ENCODE peak calls at places on chromosome 15, in seven cellular contexts. D is A549, X is GM12878, Y is K562, A is HL-60, O is HepG2, B is GM23338. T is an unnamed sample.

GRCh38 chr15:42194502-42194901 is 13.6 kb downstream of the VPS39 start:
- DNase-seq in A (peak), B (no peak), X (no peak), Y (no peak), O (peak), D (peak), T (no peak)

GRCh38 chr15:62482715-62483429 is 317.8 kb upstream of the C2CD4B start:
- DNase-seq in O (peak), Y (peak), A (no peak), D (peak), B (peak), X (peak), T (peak)

GRCh38 chr15:69014454-69014853 is at the start of gene NOX5:
- DNase-seq in O (no peak), D (peak), X (no peak), A (no peak), B (no peak), Y (no peak), T (no peak)

GRCh38 chr15:32766101-32766500 is 48.3 kb downstream of the GREM1 start:
- DNase-seq in A (no peak), B (no peak), Y (no peak), O (no peak), X (no peak), D (no peak), T (no peak)

GRCh38 chr15:75170711-75171341 is 30.9 kb upstream of the C15orf39 start:
- DNase-seq in A (no peak), X (no peak), D (no peak), Y (no peak), B (no peak), O (no peak), T (no peak)

GRCh38 chr15:45795487-45796069 is 160.7 kb downstream of the SQOR start:
- DNase-seq in B (peak), O (peak), X (no peak), A (peak), Y (no peak), D (peak), T (peak)

GRCh38 chr15:57596978-57597377 is 5.3 kb downstream of the MYZAP start:
- DNase-seq in A (no peak), Y (no peak), O (no peak), D (no peak), X (no peak), B (no peak), T (no peak)

GRCh38 chr15:87777054-87777498 is 479.5 kb downstream of the NTRK3 start:
- DNase-seq in D (no peak), Y (no peak), B (no peak), A (no peak), O (no peak), X (no peak), T (no peak)

GRCh38 chr15:78437107-78437761 is 782 bp upstream of the IREB2 start:
- DNase-seq in X (no peak), B (peak), Y (peak), D (no peak), O (no peak), A (no peak), T (peak)

GRCh38 chr15:45548753-45549520 is 26.4 kb upstream of the SLC30A4 start:
- DNase-seq in A (no peak), B (peak), Y (peak), O (peak), X (no peak), D (no peak), T (no peak)

GRCh38 chr15:75775296-75776074 is 62.8 kb upstream of the CSPG4 start:
- DNase-seq in X (no peak), Y (peak), B (peak), D (peak), O (peak), A (no peak), T (no peak)

GRCh38 chr15:99592135-99592845 is 26.5 kb downstream of the MEF2A start:
- DNase-seq in X (no peak), D (no peak), Y (no peak), B (no peak), O (no peak), A (no peak), T (no peak)

GRCh38 chr15:52440414-52440813 is 88.3 kb downstream of the MYO5A start:
- DNase-seq in O (peak), D (peak), Y (no peak), X (no peak), A (peak), B (no peak), T (no peak)

GRCh38 chr15:40238927-40239591 is at the start of gene PAK6:
- DNase-seq in Y (peak), D (peak), B (peak), A (no peak), X (no peak), O (no peak), T (peak)

GRCh38 chr15:95018888-95019545 is 787.7 kb downstream of the MCTP2 start:
- DNase-seq in O (no peak), Y (peak), B (no peak), A (no peak), X (no peak), D (no peak), T (no peak)

GRCh38 chr15:88878720-88879184 is 16.6 kb downstream of the HAPLN3 start:
- DNase-seq in Y (peak), B (peak), D (peak), O (peak), X (no peak), A (no peak), T (peak)

GRCh38 chr15:56088389-56088788 is 95.0 kb upstream of the NEDD4 start:
- DNase-seq in O (no peak), Y (no peak), B (no peak), X (no peak), A (no peak), D (no peak), T (no peak)

GRCh38 chr15:25670025-25670554 is 193.0 kb downstream of the ATP10A start:
- DNase-seq in O (no peak), Y (no peak), B (peak), X (no peak), A (no peak), D (peak), T (peak)

GRCh38 chr15:31510003-31510402 is 183.4 kb downstream of the KLF13 start:
- DNase-seq in D (no peak), X (no peak), O (no peak), Y (no peak), B (no peak), A (no peak), T (no peak)

DNA sequence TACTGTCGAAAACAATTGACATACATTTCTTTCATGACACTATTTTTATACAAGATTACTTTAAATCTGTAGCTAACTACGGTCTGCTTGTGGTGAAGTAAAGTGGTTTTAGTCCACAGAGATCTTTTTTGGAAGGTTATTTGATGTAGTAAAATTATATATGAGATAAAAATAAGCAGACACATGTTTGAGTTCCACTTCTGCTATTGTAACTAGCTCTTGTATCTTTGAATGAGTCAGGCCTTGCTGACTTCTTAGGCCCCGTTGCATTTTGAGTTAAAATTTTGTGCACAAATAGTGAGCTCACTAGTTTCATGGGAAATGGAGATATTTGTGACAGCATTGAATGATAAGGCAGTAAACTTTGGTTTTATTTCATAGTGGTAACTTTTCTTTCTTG is 42.6 kb downstream of the ARIH1 start:
- DNase-seq in O (no peak), Y (no peak), B (no peak), D (no peak), A (no peak), X (no peak), T (no peak)
- TF ChIP-seq REST in O (no peak), Y (no peak), B (no peak), D (no peak), A (no peak), X (no peak), T (no peak)

GRCh38 chr15:101332061-101332467 is 37.0 kb upstream of the SNRPA1 start:
- DNase-seq in D (no peak), X (no peak), B (no peak), O (no peak), Y (no peak), A (no peak), T (no peak)
- TF ChIP-seq REST in D (no peak), X (no peak), B (no peak), O (no peak), Y (no peak), A (no peak), T (no peak)

GRCh38 chr15:77044228-77045042 is 26.5 kb downstream of the TSPAN3 start:
- DNase-seq in D (no peak), O (no peak), B (no peak), A (no peak), X (no peak), Y (no peak), T (no peak)
- TF ChIP-seq REST in D (no peak), O (no peak), B (no peak), A (no peak), X (no peak), Y (no peak), T (no peak)

GRCh38 chr15:59160880-59161593 is 45.6 kb upstream of the LDHAL6B start:
- DNase-seq in Y (peak), B (peak), A (no peak), D (peak), X (no peak), O (peak), T (peak)
- TF ChIP-seq REST in Y (no peak), B (no peak), A (no peak), D (no peak), X (no peak), O (no peak), T (no peak)

GRCh38 chr15:101091080-101092017 is 160.5 kb downstream of the CHSY1 start:
- DNase-seq in Y (no peak), B (no peak), O (peak), A (no peak), X (no peak), D (no peak), T (no peak)
- TF ChIP-seq REST in Y (no peak), B (no peak), O (peak), A (no peak), X (no peak), D (no peak), T (no peak)